ENCODE peak calls at places on chromosomes 4 and X, in six cellular contexts. One of them, this sample, is unnamed.

GRCh38 chr4:36269116-36269515 is 12.3 kb upstream of the DTHD1 start:
- DNase-seq in left ventricle myocardium inferior: no peak
- DNase-seq in neural progenitor cell: no peak
- DNase-seq in lower lobe of right lung: no peak
- DNase-seq in stomach: no peak
- DNase-seq in A549: no peak
- DNase-seq in this sample: no peak

GRCh38 chrX:20433376-20433775 is 166.7 kb upstream of the RPS6KA3 start:
- DNase-seq in neural progenitor cell: no peak
- DNase-seq in A549: peak; percentile 44
- DNase-seq in stomach: no peak
- DNase-seq in left ventricle myocardium inferior: no peak
- DNase-seq in lower lobe of right lung: no peak
- DNase-seq in this sample: no peak

GRCh38 chrX:50903387-50904027 is 7.0 kb upstream of the BMP15 start:
- DNase-seq in A549: peak; percentile 32
- DNase-seq in neural progenitor cell: peak; percentile 66
- DNase-seq in left ventricle myocardium inferior: no peak
- DNase-seq in stomach: no peak
- DNase-seq in lower lobe of right lung: no peak
- DNase-seq in this sample: no peak

GRCh38 chr4:85747871-85748491 is 273.0 kb downstream of the ARHGAP24 start:
- DNase-seq in A549: peak; percentile 80
- DNase-seq in left ventricle myocardium inferior: no peak
- DNase-seq in neural progenitor cell: peak; percentile 81
- DNase-seq in lower lobe of right lung: no peak
- DNase-seq in stomach: no peak
- DNase-seq in this sample: no peak

GRCh38 chr4:48939785-48940184 is 33.2 kb upstream of the OCIAD2 start:
- DNase-seq in stomach: no peak
- DNase-seq in left ventricle myocardium inferior: no peak
- DNase-seq in lower lobe of right lung: no peak
- DNase-seq in A549: peak; percentile 45
- DNase-seq in neural progenitor cell: no peak
- DNase-seq in this sample: no peak

GRCh38 chr4:124631760-124632159 is 80.8 kb downstream of the ANKRD50 start:
- DNase-seq in neural progenitor cell: no peak
- DNase-seq in stomach: peak; percentile 57
- DNase-seq in left ventricle myocardium inferior: no peak
- DNase-seq in lower lobe of right lung: no peak
- DNase-seq in A549: peak; percentile 84
- DNase-seq in this sample: no peak

GRCh38 chrX:25726539-25726938 is 411.6 kb upstream of the MAGEB18 start:
- DNase-seq in neural progenitor cell: no peak
- DNase-seq in left ventricle myocardium inferior: no peak
- DNase-seq in lower lobe of right lung: no peak
- DNase-seq in stomach: no peak
- DNase-seq in A549: no peak
- DNase-seq in this sample: no peak

GRCh38 chrX:115428011-115428410 is 133.0 kb upstream of the PLS3 start:
- DNase-seq in neural progenitor cell: peak; percentile 65
- DNase-seq in stomach: no peak
- DNase-seq in A549: no peak
- DNase-seq in lower lobe of right lung: no peak
- DNase-seq in left ventricle myocardium inferior: no peak
- DNase-seq in this sample: no peak

GRCh38 chr4:40629401-40630334 is at the start of gene RBM47:
- DNase-seq in stomach: peak; percentile 86
- DNase-seq in neural progenitor cell: peak; percentile 78
- DNase-seq in lower lobe of right lung: peak; percentile 89
- DNase-seq in A549: peak; percentile 76
- DNase-seq in left ventricle myocardium inferior: peak; percentile 54
- DNase-seq in this sample: peak; percentile 87

GRCh38 chr4:110869114-110869513 is 246.2 kb upstream of the PITX2 start:
- DNase-seq in stomach: no peak
- DNase-seq in A549: no peak
- DNase-seq in lower lobe of right lung: no peak
- DNase-seq in neural progenitor cell: no peak
- DNase-seq in left ventricle myocardium inferior: no peak
- DNase-seq in this sample: no peak

GRCh38 chr4:176792348-176793059 is at the start of gene VEGFC:
- DNase-seq in A549: peak; percentile 73
- DNase-seq in neural progenitor cell: peak; percentile 89
- DNase-seq in lower lobe of right lung: peak; percentile 66
- DNase-seq in left ventricle myocardium inferior: peak; percentile 68
- DNase-seq in stomach: peak; percentile 44
- DNase-seq in this sample: peak; percentile 85

GRCh38 chrX:45445745-45446412 is 245.2 kb upstream of the DIPK2B start:
- DNase-seq in left ventricle myocardium inferior: no peak
- DNase-seq in stomach: no peak
- DNase-seq in neural progenitor cell: no peak
- DNase-seq in lower lobe of right lung: no peak
- DNase-seq in A549: peak; percentile 31
- DNase-seq in this sample: no peak

GRCh38 chr4:48967101-48967500 is 19.0 kb upstream of the CWH43 start:
- DNase-seq in left ventricle myocardium inferior: no peak
- DNase-seq in A549: no peak
- DNase-seq in lower lobe of right lung: no peak
- DNase-seq in stomach: no peak
- DNase-seq in neural progenitor cell: no peak
- DNase-seq in this sample: no peak

DNA sequence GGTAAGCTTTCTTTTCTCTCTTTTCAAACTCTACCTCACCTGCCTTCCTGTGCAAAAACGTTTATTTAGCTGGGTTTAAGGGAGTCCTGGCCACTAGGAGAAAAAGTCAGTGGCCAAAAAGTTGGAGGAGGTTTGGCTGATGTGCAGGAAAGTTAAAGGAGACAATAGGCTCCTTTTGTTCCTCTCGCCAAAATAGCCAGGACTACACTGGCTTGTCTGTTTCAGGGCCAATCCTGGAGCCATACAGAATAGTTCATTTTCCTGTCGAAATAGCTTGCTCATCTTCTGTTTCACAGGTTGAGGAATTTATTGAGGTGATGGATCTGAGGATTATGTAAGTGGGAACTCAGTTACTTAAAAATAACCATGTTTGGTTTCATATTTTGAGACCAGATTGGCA is 423 bp downstream of the HEPH start:
- DNase-seq in stomach: no peak
- DNase-seq in lower lobe of right lung: no peak
- DNase-seq in left ventricle myocardium inferior: no peak
- DNase-seq in neural progenitor cell: peak; percentile 11
- DNase-seq in A549: no peak
- DNase-seq in this sample: no peak
- H3K4me3 ChIP-seq in stomach: peak overlapping the region; percentile 24
- H3K4me3 ChIP-seq in lower lobe of right lung: peak overlapping the region; percentile 41
- H3K4me3 ChIP-seq in left ventricle myocardium inferior: peak overlapping the region; percentile 54
- H3K4me3 ChIP-seq in neural progenitor cell: peak overlapping the region; percentile 56
- H3K4me3 ChIP-seq in A549: no peak overlapping the region
- H3K4me3 ChIP-seq in this sample: peak overlapping the region; percentile 95

DNA sequence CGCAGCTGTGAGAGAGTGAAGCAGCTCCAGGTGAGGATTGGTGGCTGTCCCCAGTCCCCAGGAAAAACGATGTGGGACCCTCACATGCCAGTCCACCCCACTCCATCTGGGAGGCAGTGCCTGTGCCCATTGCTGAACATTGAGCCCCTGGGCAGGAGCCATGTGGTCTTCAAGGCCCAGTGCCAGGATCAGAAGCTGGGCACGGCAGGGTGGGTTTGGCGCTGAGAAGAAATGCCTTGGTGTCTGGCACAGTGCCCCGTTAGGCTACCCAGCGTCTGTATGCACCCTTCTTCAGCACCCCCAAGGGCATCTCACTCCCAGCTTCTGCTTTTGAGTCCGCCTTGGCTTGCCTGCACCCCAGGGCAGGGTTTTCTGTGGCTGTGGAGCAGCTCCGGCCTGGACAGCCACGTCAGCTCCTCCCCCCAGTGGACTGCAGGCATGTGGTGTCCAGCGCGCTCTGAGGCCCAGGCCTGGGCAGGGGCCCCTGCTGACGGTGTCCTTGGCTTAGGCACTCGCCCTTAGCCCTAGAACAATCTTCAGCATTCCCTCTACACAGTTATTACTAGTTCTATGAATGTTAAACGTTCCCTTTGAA is 28.6 kb downstream of the RGS12 start:
- DNase-seq in left ventricle myocardium inferior: peak; percentile 54
- DNase-seq in neural progenitor cell: no peak
- DNase-seq in stomach: peak; percentile 23
- DNase-seq in lower lobe of right lung: no peak
- DNase-seq in A549: no peak
- DNase-seq in this sample: peak; percentile 50
- H3K4me1 ChIP-seq in left ventricle myocardium inferior: peaks cover 48% of the 10 kb centered on the region
- H3K4me1 ChIP-seq in neural progenitor cell: peaks cover 30% of the 10 kb centered on the region
- H3K4me1 ChIP-seq in stomach: peaks cover 20% of the 10 kb centered on the region
- H3K4me1 ChIP-seq in lower lobe of right lung: peaks cover 21% of the 10 kb centered on the region
- H3K4me1 ChIP-seq in A549: no peaks in the 10 kb centered on the region
- H3K4me1 ChIP-seq in this sample: no peaks in the 10 kb centered on the region

GRCh38 chr4:167196386-167196785 is 37.9 kb downstream of the SPOCK3 start:
- DNase-seq in stomach: no peak
- DNase-seq in neural progenitor cell: no peak
- DNase-seq in A549: peak; percentile 29
- DNase-seq in lower lobe of right lung: no peak
- DNase-seq in left ventricle myocardium inferior: no peak
- DNase-seq in this sample: no peak
- H3K4me3 ChIP-seq in stomach: no peak overlapping the region
- H3K4me3 ChIP-seq in neural progenitor cell: no peak overlapping the region
- H3K4me3 ChIP-seq in A549: no peak overlapping the region
- H3K4me3 ChIP-seq in lower lobe of right lung: no peak overlapping the region
- H3K4me3 ChIP-seq in left ventricle myocardium inferior: no peak overlapping the region
- H3K4me3 ChIP-seq in this sample: no peak overlapping the region

DNA sequence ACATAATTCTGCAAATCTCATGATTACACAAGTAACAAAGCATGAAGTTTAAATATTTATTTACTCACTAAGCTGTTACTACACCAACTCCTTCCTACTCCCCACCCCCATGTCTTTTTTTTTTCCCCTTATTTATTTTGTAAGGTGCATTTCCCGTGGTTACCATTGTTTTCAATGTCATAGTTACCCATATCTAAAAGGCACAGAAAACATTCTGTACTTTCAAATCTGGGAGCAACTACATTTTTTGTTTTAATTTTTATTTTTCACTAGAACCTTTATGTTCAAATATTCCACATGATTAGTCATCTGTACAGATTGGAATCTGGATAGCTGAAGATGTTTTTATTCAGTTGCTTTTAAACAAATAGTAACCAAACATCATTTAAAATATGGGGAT is 62.8 kb downstream of the PPP3CA start:
- DNase-seq in neural progenitor cell: no peak
- DNase-seq in lower lobe of right lung: no peak
- DNase-seq in left ventricle myocardium inferior: no peak
- DNase-seq in stomach: no peak
- DNase-seq in A549: peak; percentile 36
- DNase-seq in this sample: no peak
- H3K4me1 ChIP-seq in neural progenitor cell: peaks cover 30% of the 10 kb centered on the region
- H3K4me1 ChIP-seq in lower lobe of right lung: peaks cover 71% of the 10 kb centered on the region
- H3K4me1 ChIP-seq in left ventricle myocardium inferior: peaks cover 83% of the 10 kb centered on the region
- H3K4me1 ChIP-seq in stomach: peaks cover 22% of the 10 kb centered on the region
- H3K4me1 ChIP-seq in A549: peaks cover 60% of the 10 kb centered on the region
- H3K4me1 ChIP-seq in this sample: no peaks in the 10 kb centered on the region

DNA sequence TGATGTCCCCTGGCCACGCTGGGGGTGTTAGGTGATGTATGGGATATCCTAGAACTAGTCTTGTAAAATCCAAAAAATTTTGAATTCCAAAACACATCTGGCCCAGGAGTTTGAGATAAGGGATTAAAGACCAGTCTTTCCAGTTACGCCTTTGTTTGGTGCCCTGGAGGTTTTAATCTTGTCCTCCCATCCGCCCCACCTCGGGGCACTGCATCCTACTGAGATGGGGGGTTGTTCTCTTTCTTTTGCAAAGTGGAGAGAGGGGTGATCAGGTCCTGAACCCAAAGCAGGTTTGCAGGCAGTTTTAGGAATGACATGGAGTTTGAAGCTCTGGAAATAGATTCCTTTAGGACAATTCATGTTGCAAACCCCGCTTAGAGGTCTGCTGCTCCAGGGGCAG is 1.8 kb downstream of the SUV39H1 start:
- DNase-seq in left ventricle myocardium inferior: no peak
- DNase-seq in lower lobe of right lung: no peak
- DNase-seq in stomach: no peak
- DNase-seq in neural progenitor cell: peak; percentile 25
- DNase-seq in A549: no peak
- DNase-seq in this sample: no peak
- H3K4me3 ChIP-seq in left ventricle myocardium inferior: no peak overlapping the region
- H3K4me3 ChIP-seq in lower lobe of right lung: no peak overlapping the region
- H3K4me3 ChIP-seq in stomach: no peak overlapping the region
- H3K4me3 ChIP-seq in neural progenitor cell: peak overlapping the region; percentile 80
- H3K4me3 ChIP-seq in A549: no peak overlapping the region
- H3K4me3 ChIP-seq in this sample: no peak overlapping the region

GRCh38 chrX:130173190-130173895 is 1.6 kb downstream of the RAB33A start:
- DNase-seq in left ventricle myocardium inferior: peak; percentile 33
- DNase-seq in neural progenitor cell: no peak
- DNase-seq in stomach: no peak
- DNase-seq in A549: no peak
- DNase-seq in lower lobe of right lung: no peak
- DNase-seq in this sample: no peak

GRCh38 chrX:130174937-130175336 is 3.2 kb downstream of the RAB33A start:
- DNase-seq in stomach: no peak
- DNase-seq in left ventricle myocardium inferior: no peak
- DNase-seq in neural progenitor cell: no peak
- DNase-seq in A549: no peak
- DNase-seq in lower lobe of right lung: no peak
- DNase-seq in this sample: no peak

GRCh38 chrX:130172127-130172834 is 519 bp downstream of the RAB33A start:
- DNase-seq in left ventricle myocardium inferior: no peak
- DNase-seq in lower lobe of right lung: no peak
- DNase-seq in stomach: no peak
- DNase-seq in A549: no peak
- DNase-seq in neural progenitor cell: peak; percentile 11
- DNase-seq in this sample: no peak

GRCh38 chrX:130176354-130176776 is 4.6 kb downstream of the RAB33A start:
- DNase-seq in left ventricle myocardium inferior: no peak
- DNase-seq in A549: no peak
- DNase-seq in stomach: no peak
- DNase-seq in lower lobe of right lung: no peak
- DNase-seq in neural progenitor cell: no peak
- DNase-seq in this sample: no peak

DNA sequence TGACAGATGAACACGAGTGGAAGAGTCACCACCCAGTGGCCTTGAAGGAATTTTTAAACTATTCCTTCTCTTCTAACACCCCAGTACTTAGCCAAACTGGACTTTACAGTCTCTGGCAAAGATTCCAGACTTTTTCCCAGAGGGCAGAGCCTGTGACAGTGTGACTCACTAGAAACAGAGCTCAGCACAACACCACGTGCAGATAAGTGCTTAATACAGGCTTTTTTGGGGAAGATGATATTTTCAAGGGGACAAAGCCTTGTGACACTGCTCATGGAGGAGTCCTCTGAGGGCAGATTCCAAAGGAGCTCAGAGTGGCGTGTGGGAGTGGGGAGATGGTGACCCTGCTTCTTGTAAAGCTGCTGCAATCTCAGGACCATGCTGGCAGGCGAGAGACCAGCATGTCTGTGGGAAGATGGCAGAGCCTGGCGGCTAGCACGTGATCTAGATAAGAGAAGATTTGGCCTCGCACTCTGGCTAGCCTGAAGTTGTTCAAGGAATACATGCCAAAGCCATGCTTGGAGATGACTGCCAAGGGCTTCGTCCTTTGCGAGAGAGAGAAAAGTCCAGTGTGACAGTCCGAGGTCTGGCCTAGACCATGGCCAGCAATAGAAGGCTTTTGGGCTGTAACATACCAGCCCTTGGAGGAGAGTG is 2.4 kb downstream of the RAB33A start:
- DNase-seq in A549: no peak
- DNase-seq in neural progenitor cell: no peak
- DNase-seq in left ventricle myocardium inferior: peak; percentile 15
- DNase-seq in stomach: no peak
- DNase-seq in lower lobe of right lung: no peak
- DNase-seq in this sample: no peak
- H3K4me1 ChIP-seq in A549: peaks cover 24% of the 10 kb centered on the region
- H3K4me1 ChIP-seq in neural progenitor cell: peaks cover 10% of the 10 kb centered on the region
- H3K4me1 ChIP-seq in left ventricle myocardium inferior: peaks cover 31% of the 10 kb centered on the region
- H3K4me1 ChIP-seq in stomach: no peaks in the 10 kb centered on the region
- H3K4me1 ChIP-seq in lower lobe of right lung: peaks cover 17% of the 10 kb centered on the region
- H3K4me1 ChIP-seq in this sample: peaks cover 2% of the 10 kb centered on the region

This sample was measured in aorta.